ENCODE peak calls at places on chromosomes 5 and 9, in eight cellular contexts. J, D, F, H, U, Z, N and X are unnamed samples.

GRCh38 chr9:93699650-93700049 is 123.3 kb downstream of the PHF2 start:
- DNase-seq in Z (no peak), J (no peak), F (no peak), H (peak; percentile 50), D (no peak), U (no peak), N (no peak), X (no peak)

GRCh38 chr5:137206030-137206715 is 293.0 kb downstream of the SPOCK1 start:
- DNase-seq in U (no peak), J (no peak), D (peak; percentile 16), Z (no peak), F (peak; percentile 24), H (peak; percentile 90), N (no peak), X (no peak)

GRCh38 chr5:31639488-31640011 is 619 bp downstream of the PDZD2 start:
- DNase-seq in Z (peak; percentile 49), J (no peak), H (no peak), N (no peak), F (no peak), D (no peak), U (no peak), X (peak; percentile 60)

GRCh38 chr9:23245067-23245466 is 581.0 kb downstream of the ELAVL2 start:
- DNase-seq in F (no peak), Z (no peak), J (no peak), H (no peak), D (no peak), N (no peak), U (no peak), X (no peak)

GRCh38 chr9:33813712-33814641 is 3.0 kb upstream of the UBE2R2 start:
- DNase-seq in D (peak; percentile 78), H (no peak), F (no peak), J (peak; percentile 62), N (peak; percentile 44), U (peak; percentile 78), Z (peak; percentile 33), X (peak; percentile 12)

GRCh38 chr5:73534971-73535370 is 30.5 kb downstream of the ANKRA2 start:
- DNase-seq in N (no peak), H (no peak), F (no peak), U (no peak), J (no peak), D (no peak), Z (no peak), X (no peak)

GRCh38 chr5:159310492-159310891 is 19.8 kb downstream of the IL12B start:
- DNase-seq in U (no peak), N (no peak), D (peak; percentile 49), F (no peak), H (no peak), Z (peak; percentile 72), J (no peak), X (peak; percentile 21)

GRCh38 chr5:122534829-122535228 is 222.8 kb downstream of the SNCAIP start:
- DNase-seq in N (no peak), F (no peak), H (no peak), D (no peak), J (no peak), U (no peak), Z (no peak), X (no peak)

GRCh38 chr9:101673642-101674041 is 64.8 kb downstream of the GRIN3A start:
- DNase-seq in Z (no peak), D (no peak), J (no peak), H (no peak), F (no peak), U (no peak), N (no peak), X (no peak)